ENCODE peak calls at places on chromosomes 7 and 10, in nine cellular contexts. T is NCI-H774; X is endothelial cell; P is glutamatergic neuron; A is stromal cell of bone marrow; F is H9; G is CD8-positive, alpha-beta T cell; V is HS-5; Y is iPS-NIHi11. R is an unnamed sample.

GRCh38 chr7:32564542-32564941 is 69.3 kb downstream of the AVL9 start:
- DNase-seq in T (no peak), X (peak; percentile 10), P (no peak), A (no peak), F (no peak), G (no peak), V (no peak), Y (no peak), R (peak; percentile 22)

GRCh38 chr10:127715782-127716378 is 21.1 kb upstream of the FOXI2 start:
- DNase-seq in T (no peak), X (no peak), P (no peak), A (peak; percentile 2), F (no peak), G (no peak), V (no peak), Y (no peak), R (no peak)

GRCh38 chr7:16978358-16979244 is 96.8 kb upstream of the AGR3 start:
- DNase-seq in T (no peak), X (no peak), P (no peak), A (peak; percentile 72), F (no peak), G (no peak), V (no peak), Y (no peak), R (peak; percentile 18)

GRCh38 chr7:81499262-81500116 is 270.4 kb downstream of the HGF start:
- DNase-seq in T (peak; percentile 59), X (peak; percentile 31), P (no peak), A (peak; percentile 79), F (no peak), G (no peak), V (peak; percentile 35), Y (peak; percentile 50), R (peak; percentile 83)

GRCh38 chr7:157832866-157833607 is 496.2 kb downstream of the DNAJB6 start:
- DNase-seq in T (no peak), X (no peak), P (no peak), A (no peak), F (no peak), G (no peak), V (no peak), Y (no peak), R (no peak)

GRCh38 chr10:80133221-80133620 is 691 bp downstream of the PLAC9 start:
- DNase-seq in T (no peak), X (no peak), P (no peak), A (peak; percentile 30), F (peak; percentile 38), G (no peak), V (no peak), Y (no peak), R (no peak)

GRCh38 chr10:130179640-130180039 is 43.4 kb downstream of the GLRX3 start:
- DNase-seq in T (no peak), X (peak; percentile 63), P (no peak), A (peak; percentile 62), F (no peak), G (peak; percentile 23), V (peak; percentile 5), Y (peak; percentile 66), R (peak; percentile 89)

GRCh38 chr7:20327047-20327446 is 3.7 kb upstream of the ITGB8 start:
- DNase-seq in T (no peak), X (no peak), P (no peak), A (no peak), F (no peak), G (no peak), V (peak; percentile 35), Y (no peak), R (no peak)

GRCh38 chr10:88728107-88728763 is 22.2 kb downstream of the LIPK start:
- DNase-seq in T (no peak), X (peak; percentile 78), P (peak; percentile 74), A (no peak), F (peak; percentile 97), G (no peak), V (no peak), Y (peak; percentile 72), R (peak; percentile 92)

GRCh38 chr10:89301721-89302445 is at the start of gene IFIT2:
- DNase-seq in T (no peak), X (no peak), P (no peak), A (no peak), F (no peak), G (no peak), V (no peak), Y (no peak), R (no peak)

GRCh38 chr7:132430863-132431822 is 145.1 kb downstream of the PLXNA4 start:
- DNase-seq in T (no peak), X (no peak), P (no peak), A (peak; percentile 95), F (no peak), G (peak; percentile 39), V (peak; percentile 19), Y (no peak), R (no peak)

GRCh38 chr10:26430641-26431163 is 7.4 kb upstream of the APBB1IP start:
- DNase-seq in T (no peak), X (no peak), P (no peak), A (no peak), F (no peak), G (no peak), V (no peak), Y (no peak), R (no peak)

GRCh38 chr7:36994456-36995112 is 270.3 kb upstream of the AOAH start:
- DNase-seq in T (no peak), X (no peak), P (no peak), A (no peak), F (no peak), G (no peak), V (no peak), Y (no peak), R (peak; percentile 29)

GRCh38 chr10:93357680-93358079 is 124.5 kb downstream of the MYOF start:
- DNase-seq in T (peak; percentile 4), X (peak; percentile 51), P (peak; percentile 33), A (no peak), F (peak; percentile 50), G (no peak), V (no peak), Y (peak; percentile 63), R (peak; percentile 75)

GRCh38 chr10:49083256-49083655 is 32.1 kb downstream of the VSTM4 start:
- DNase-seq in T (no peak), X (no peak), P (no peak), A (no peak), F (no peak), G (no peak), V (no peak), Y (no peak), R (no peak)

GRCh38 chr10:124066744-124067714 is 26.4 kb downstream of the CHST15 start:
- DNase-seq in T (no peak), X (no peak), P (no peak), A (no peak), F (peak; percentile 79), G (no peak), V (no peak), Y (peak; percentile 70), R (peak; percentile 95)

GRCh38 chr7:155277385-155277994 is 20.2 kb upstream of the INSIG1 start:
- DNase-seq in T (no peak), X (no peak), P (no peak), A (no peak), F (no peak), G (no peak), V (no peak), Y (no peak), R (no peak)

GRCh38 chr7:93812061-93812460 is 78.5 kb downstream of the TFPI2 start:
- DNase-seq in T (no peak), X (no peak), P (no peak), A (no peak), F (no peak), G (no peak), V (no peak), Y (no peak), R (no peak)

GRCh38 chr10:127740596-127740995 is 3.6 kb downstream of the FOXI2 start:
- DNase-seq in T (no peak), X (no peak), P (no peak), A (no peak), F (peak; percentile 59), G (no peak), V (no peak), Y (no peak), R (peak; percentile 80)

R was measured in mesendoderm.